ENCODE peak calls at places on chromosome 16, in five cellular contexts. Q, D, H, U and E are unnamed samples.

GRCh38 chr16:55367796-55368195 is 43.8 kb downstream of the IRX6 start:
- ATAC-seq in D (no peak), H (no peak), Q (no peak), U (no peak), E (no peak)

GRCh38 chr16:10944249-10945064 is at the start of gene CLEC16A:
- ATAC-seq in Q (peak; percentile 75), D (peak; percentile 83), H (peak; percentile 72), U (peak; percentile 75), E (peak; percentile 77)

GRCh38 chr16:79661578-79661977 is 61.0 kb upstream of the MAF start:
- ATAC-seq in U (no peak), H (no peak), D (no peak), Q (no peak), E (no peak)

GRCh38 chr16:4514606-4515005 is 24.0 kb downstream of the CDIP1 start:
- ATAC-seq in H (peak; percentile 31), U (no peak), D (no peak), Q (peak; percentile 19), E (no peak)

GRCh38 chr16:79439866-79440265 is 160.7 kb downstream of the MAF start:
- ATAC-seq in Q (no peak), D (peak; percentile 46), U (no peak), H (no peak), E (no peak)

GRCh38 chr16:23374721-23375120 is 72.6 kb downstream of the SCNN1B start:
- ATAC-seq in H (no peak), Q (no peak), U (peak; percentile 47), D (peak; percentile 53), E (no peak)

GRCh38 chr16:81482329-81483063 is 37.9 kb downstream of the CMIP start:
- ATAC-seq in D (no peak), U (no peak), Q (no peak), H (no peak), E (no peak)

GRCh38 chr16:54063374-54063773 is 223.2 kb downstream of the IRX3 start:
- ATAC-seq in U (no peak), Q (no peak), H (no peak), D (no peak), E (no peak)

GRCh38 chr16:31700200-31700529 is 172.5 kb downstream of the AHSP start:
- ATAC-seq in Q (no peak), D (peak; percentile 99), H (no peak), U (peak; percentile 98), E (peak; percentile 95)

GRCh38 chr16:11711662-11712061 is 31.0 kb downstream of the TXNDC11 start:
- ATAC-seq in D (peak; percentile 50), H (no peak), Q (no peak), U (no peak), E (no peak)

GRCh38 chr16:87608400-87608985 is 6.2 kb downstream of the JPH3 start:
- ATAC-seq in H (no peak), U (peak; percentile 78), Q (no peak), D (peak; percentile 70), E (no peak)

GRCh38 chr16:66476328-66477027 is 49.4 kb downstream of the BEAN1 start:
- ATAC-seq in U (peak; percentile 45), D (no peak), Q (no peak), H (no peak), E (no peak)

GRCh38 chr16:51549836-51550235 is 398.8 kb upstream of the SALL1 start:
- ATAC-seq in U (no peak), D (no peak), Q (no peak), H (no peak), E (no peak)

GRCh38 chr16:73215482-73216377 is 167.8 kb upstream of the ZFHX3 start:
- ATAC-seq in U (no peak), H (no peak), Q (no peak), D (no peak), E (no peak)

GRCh38 chr16:25187491-25187795 is 29.3 kb upstream of the AQP8 start:
- ATAC-seq in D (no peak), H (no peak), Q (no peak), U (no peak), E (no peak)

GRCh38 chr16:17397499-17397891 is 73.3 kb downstream of the XYLT1 start:
- ATAC-seq in H (no peak), U (no peak), D (peak; percentile 71), Q (no peak), E (no peak)

GRCh38 chr16:3187798-3188674 is at the start of gene OR1F1:
- ATAC-seq in H (peak; percentile 58), Q (peak; percentile 69), U (peak; percentile 7), D (no peak), E (peak; percentile 77)

GRCh38 chr16:86070971-86071370 is 172.0 kb downstream of the IRF8 start:
- ATAC-seq in Q (no peak), D (no peak), H (no peak), U (no peak), E (no peak)

GRCh38 chr16:49003992-49004391 is 277.6 kb downstream of the CBLN1 start:
- ATAC-seq in D (no peak), H (no peak), U (no peak), Q (no peak), E (no peak)

GRCh38 chr16:19502395-19503131 is 19.3 kb downstream of the GDE1 start:
- ATAC-seq in D (peak; percentile 86), Q (peak; percentile 41), H (peak; percentile 78), U (peak; percentile 85), E (peak; percentile 38)

GRCh38 chr16:74738134-74738541 is 36.5 kb downstream of the FA2H start:
- ATAC-seq in Q (no peak), H (no peak), D (no peak), U (no peak), E (no peak)

GRCh38 chr16:71542377-71542776 is 16.2 kb downstream of the CHST4 start:
- ATAC-seq in Q (peak; percentile 84), D (peak; percentile 53), H (peak; percentile 91), U (peak; percentile 99), E (peak; percentile 70)

GRCh38 chr16:49075709-49076108 is 205.9 kb downstream of the CBLN1 start:
- ATAC-seq in Q (no peak), D (no peak), H (no peak), U (peak; percentile 34), E (no peak)

GRCh38 chr16:22189473-22190168 is 16.5 kb upstream of the EEF2K start:
- ATAC-seq in U (peak; percentile 3), Q (no peak), H (peak; percentile 29), D (peak; percentile 9), E (no peak)

GRCh38 chr16:10608687-10609409 is 28.4 kb upstream of the EMP2 start:
- ATAC-seq in D (no peak), Q (no peak), H (no peak), U (peak; percentile 46), E (no peak)

GRCh38 chr16:19765860-19766553 is 47.9 kb downstream of the IQCK start:
- ATAC-seq in D (peak; percentile 59), H (no peak), Q (no peak), U (peak; percentile 51), E (no peak)

GRCh38 chr16:14280541-14280940 is 209.4 kb downstream of the MRTFB start:
- ATAC-seq in D (no peak), H (no peak), U (no peak), Q (no peak), E (no peak)

GRCh38 chr16:21277045-21277926 is 804 bp downstream of the CRYM start:
- ATAC-seq in D (no peak), H (no peak), Q (no peak), U (no peak), E (no peak)

GRCh38 chr16:70679653-70680494 is 6.0 kb downstream of the MTSS2 start:
- ATAC-seq in D (peak; percentile 50), U (peak; percentile 81), H (no peak), Q (peak; percentile 54), E (no peak)

GRCh38 chr16:28187595-28188004 is 24.2 kb downstream of the XPO6 start:
- ATAC-seq in D (no peak), Q (peak; percentile 40), H (peak; percentile 50), U (no peak), E (peak; percentile 46)

GRCh38 chr16:85910073-85910853 is 11.3 kb downstream of the IRF8 start:
- ATAC-seq in U (no peak), D (no peak), Q (no peak), H (no peak), E (no peak)

GRCh38 chr16:54655171-54655590 is 275.5 kb upstream of the IRX5 start:
- ATAC-seq in H (no peak), U (peak; percentile 16), Q (no peak), D (peak; percentile 42), E (no peak)

GRCh38 chr16:19704321-19705130 is 13.5 kb downstream of the KNOP1 start:
- ATAC-seq in Q (no peak), U (no peak), D (peak; percentile 30), H (no peak), E (no peak)

GRCh38 chr16:68227183-68227793 is 8.6 kb downstream of the ESRP2 start:
- ATAC-seq in Q (peak; percentile 54), U (no peak), H (peak; percentile 70), D (peak; percentile 13), E (peak; percentile 39)

GRCh38 chr16:65846210-65846602 is 520.3 kb upstream of the CDH5 start:
- ATAC-seq in U (no peak), D (no peak), Q (no peak), H (no peak), E (no peak)

GRCh38 chr16:67278773-67279295 is 498 bp upstream of the PLEKHG4 start:
- ATAC-seq in H (peak; percentile 65), U (peak; percentile 78), D (peak; percentile 65), Q (peak; percentile 61), E (peak; percentile 46)

GRCh38 chr16:49734330-49734729 is 121.6 kb downstream of the ZNF423 start:
- ATAC-seq in Q (no peak), D (peak; percentile 36), U (no peak), H (no peak), E (no peak)